ENCODE peak calls at places on chromosomes 5 and 9, in six cellular contexts. One of them, this sample, is unnamed.

GRCh38 chr5:164098979-164099378 is 593.6 kb downstream of the MAT2B start:
- DNase-seq in HFF-Myc: no peak
- DNase-seq in ascending aorta: no peak
- DNase-seq in OCI-LY7: no peak
- DNase-seq in fibroblast of pulmonary artery: peak; percentile 33
- DNase-seq in gastrocnemius medialis: no peak
- DNase-seq in this sample: no peak

GRCh38 chr5:51433052-51433710 is 49.9 kb downstream of the ISL1 start:
- DNase-seq in HFF-Myc: no peak
- DNase-seq in ascending aorta: no peak
- DNase-seq in OCI-LY7: no peak
- DNase-seq in fibroblast of pulmonary artery: peak; percentile 1
- DNase-seq in gastrocnemius medialis: no peak
- DNase-seq in this sample: no peak

GRCh38 chr9:88084816-88085215 is 53.5 kb downstream of the SPATA31C2 start:
- DNase-seq in HFF-Myc: no peak
- DNase-seq in ascending aorta: no peak
- DNase-seq in OCI-LY7: no peak
- DNase-seq in fibroblast of pulmonary artery: peak; percentile 9
- DNase-seq in gastrocnemius medialis: no peak
- DNase-seq in this sample: no peak

GRCh38 chr5:172213126-172213525 is 19.2 kb downstream of the EFCAB9 start:
- DNase-seq in HFF-Myc: no peak
- DNase-seq in ascending aorta: no peak
- DNase-seq in OCI-LY7: no peak
- DNase-seq in fibroblast of pulmonary artery: no peak
- DNase-seq in gastrocnemius medialis: no peak
- DNase-seq in this sample: no peak

GRCh38 chr9:93549636-93550035 is 26.7 kb upstream of the PHF2 start:
- DNase-seq in HFF-Myc: no peak
- DNase-seq in ascending aorta: no peak
- DNase-seq in OCI-LY7: no peak
- DNase-seq in fibroblast of pulmonary artery: no peak
- DNase-seq in gastrocnemius medialis: no peak
- DNase-seq in this sample: no peak

GRCh38 chr5:111262815-111263214 is 38.6 kb downstream of the CAMK4 start:
- DNase-seq in HFF-Myc: no peak
- DNase-seq in ascending aorta: no peak
- DNase-seq in OCI-LY7: no peak
- DNase-seq in fibroblast of pulmonary artery: no peak
- DNase-seq in gastrocnemius medialis: no peak
- DNase-seq in this sample: no peak

GRCh38 chr5:139061274-139061673 is 136.9 kb downstream of the SIL1 start:
- DNase-seq in HFF-Myc: no peak
- DNase-seq in ascending aorta: no peak
- DNase-seq in OCI-LY7: no peak
- DNase-seq in fibroblast of pulmonary artery: peak; percentile 86
- DNase-seq in gastrocnemius medialis: peak; percentile 13
- DNase-seq in this sample: peak; percentile 68

GRCh38 chr5:90308787-90309585 is 100.6 kb downstream of the CETN3 start:
- DNase-seq in HFF-Myc: no peak
- DNase-seq in ascending aorta: no peak
- DNase-seq in OCI-LY7: no peak
- DNase-seq in fibroblast of pulmonary artery: no peak
- DNase-seq in gastrocnemius medialis: no peak
- DNase-seq in this sample: no peak

GRCh38 chr5:78972654-78973428 is 12.3 kb downstream of the ARSB start:
- DNase-seq in HFF-Myc: peak; percentile 74
- DNase-seq in ascending aorta: no peak
- DNase-seq in OCI-LY7: no peak
- DNase-seq in fibroblast of pulmonary artery: peak; percentile 77
- DNase-seq in gastrocnemius medialis: peak; percentile 5
- DNase-seq in this sample: no peak

GRCh38 chr5:137004279-137004678 is 494.8 kb downstream of the SPOCK1 start:
- DNase-seq in HFF-Myc: no peak
- DNase-seq in ascending aorta: no peak
- DNase-seq in OCI-LY7: no peak
- DNase-seq in fibroblast of pulmonary artery: no peak
- DNase-seq in gastrocnemius medialis: no peak
- DNase-seq in this sample: no peak

GRCh38 chr5:21802869-21803490 is 1050.2 kb downstream of the CDH12 start:
- DNase-seq in HFF-Myc: no peak
- DNase-seq in ascending aorta: no peak
- DNase-seq in OCI-LY7: peak; percentile 26
- DNase-seq in fibroblast of pulmonary artery: peak; percentile 64
- DNase-seq in gastrocnemius medialis: no peak
- DNase-seq in this sample: no peak

GRCh38 chr5:53419247-53419646 is 61.2 kb upstream of the FST start:
- DNase-seq in HFF-Myc: peak; percentile 47
- DNase-seq in ascending aorta: no peak
- DNase-seq in OCI-LY7: no peak
- DNase-seq in fibroblast of pulmonary artery: peak; percentile 93
- DNase-seq in gastrocnemius medialis: no peak
- DNase-seq in this sample: no peak

GRCh38 chr5:171774418-171774817 is 11.2 kb upstream of the SMIM23 start:
- DNase-seq in HFF-Myc: no peak
- DNase-seq in ascending aorta: no peak
- DNase-seq in OCI-LY7: no peak
- DNase-seq in fibroblast of pulmonary artery: no peak
- DNase-seq in gastrocnemius medialis: no peak
- DNase-seq in this sample: no peak

GRCh38 chr9:33934188-33934878 is 114.4 kb downstream of the UBAP2 start:
- DNase-seq in HFF-Myc: no peak
- DNase-seq in ascending aorta: no peak
- DNase-seq in OCI-LY7: no peak
- DNase-seq in fibroblast of pulmonary artery: no peak
- DNase-seq in gastrocnemius medialis: no peak
- DNase-seq in this sample: no peak

GRCh38 chr9:129613520-129614175 is 7.3 kb downstream of the C9orf50 start:
- DNase-seq in HFF-Myc: no peak
- DNase-seq in ascending aorta: no peak
- DNase-seq in OCI-LY7: no peak
- DNase-seq in fibroblast of pulmonary artery: no peak
- DNase-seq in gastrocnemius medialis: no peak
- DNase-seq in this sample: no peak

GRCh38 chr9:109469646-109470358 is 28.3 kb downstream of the PTPN3 start:
- DNase-seq in HFF-Myc: peak; percentile 45
- DNase-seq in ascending aorta: no peak
- DNase-seq in OCI-LY7: peak; percentile 67
- DNase-seq in fibroblast of pulmonary artery: peak; percentile 89
- DNase-seq in gastrocnemius medialis: peak; percentile 59
- DNase-seq in this sample: peak; percentile 65

GRCh38 chr5:62948294-62948693 is 369.7 kb downstream of the LRRC70 start:
- DNase-seq in HFF-Myc: no peak
- DNase-seq in ascending aorta: no peak
- DNase-seq in OCI-LY7: no peak
- DNase-seq in fibroblast of pulmonary artery: peak; percentile 11
- DNase-seq in gastrocnemius medialis: no peak
- DNase-seq in this sample: no peak

GRCh38 chr5:68484307-68485068 is 268.9 kb downstream of the PIK3R1 start:
- DNase-seq in HFF-Myc: peak; percentile 56
- DNase-seq in ascending aorta: no peak
- DNase-seq in OCI-LY7: no peak
- DNase-seq in fibroblast of pulmonary artery: peak; percentile 55
- DNase-seq in gastrocnemius medialis: no peak
- DNase-seq in this sample: peak; percentile 18

GRCh38 chr5:115497200-115497599 is 47.4 kb downstream of the FEM1C start:
- DNase-seq in HFF-Myc: no peak
- DNase-seq in ascending aorta: no peak
- DNase-seq in OCI-LY7: no peak
- DNase-seq in fibroblast of pulmonary artery: no peak
- DNase-seq in gastrocnemius medialis: no peak
- DNase-seq in this sample: no peak

GRCh38 chr5:155167736-155168135 is 154.2 kb downstream of the KIF4B start:
- DNase-seq in HFF-Myc: no peak
- DNase-seq in ascending aorta: no peak
- DNase-seq in OCI-LY7: no peak
- DNase-seq in fibroblast of pulmonary artery: no peak
- DNase-seq in gastrocnemius medialis: no peak
- DNase-seq in this sample: no peak

GRCh38 chr5:122164070-122164435 is 34.7 kb downstream of the ZNF474 start:
- DNase-seq in HFF-Myc: no peak
- DNase-seq in ascending aorta: no peak
- DNase-seq in OCI-LY7: no peak
- DNase-seq in fibroblast of pulmonary artery: no peak
- DNase-seq in gastrocnemius medialis: no peak
- DNase-seq in this sample: no peak

GRCh38 chr9:136529516-136530471 is 16.1 kb downstream of the NOTCH1 start:
- DNase-seq in HFF-Myc: no peak
- DNase-seq in ascending aorta: no peak
- DNase-seq in OCI-LY7: no peak
- DNase-seq in fibroblast of pulmonary artery: peak; percentile 14
- DNase-seq in gastrocnemius medialis: no peak
- DNase-seq in this sample: no peak

GRCh38 chr5:172870807-172871431 is 36.9 kb downstream of the ERGIC1 start:
- DNase-seq in HFF-Myc: no peak
- DNase-seq in ascending aorta: no peak
- DNase-seq in OCI-LY7: no peak
- DNase-seq in fibroblast of pulmonary artery: no peak
- DNase-seq in gastrocnemius medialis: no peak
- DNase-seq in this sample: no peak

GRCh38 chr5:74394543-74394923 is 246.0 kb downstream of the ENC1 start:
- DNase-seq in HFF-Myc: no peak
- DNase-seq in ascending aorta: no peak
- DNase-seq in OCI-LY7: peak; percentile 17
- DNase-seq in fibroblast of pulmonary artery: no peak
- DNase-seq in gastrocnemius medialis: no peak
- DNase-seq in this sample: no peak

GRCh38 chr9:27094640-27095039 is 14.4 kb upstream of the TEK start:
- DNase-seq in HFF-Myc: no peak
- DNase-seq in ascending aorta: no peak
- DNase-seq in OCI-LY7: no peak
- DNase-seq in fibroblast of pulmonary artery: peak; percentile 64
- DNase-seq in gastrocnemius medialis: no peak
- DNase-seq in this sample: peak; percentile 84

GRCh38 chr5:10856646-10857332 is 95.8 kb upstream of the DAP start:
- DNase-seq in HFF-Myc: no peak
- DNase-seq in ascending aorta: no peak
- DNase-seq in OCI-LY7: peak; percentile 24
- DNase-seq in fibroblast of pulmonary artery: peak; percentile 37
- DNase-seq in gastrocnemius medialis: no peak
- DNase-seq in this sample: peak; percentile 94

GRCh38 chr5:10858307-10858706 is 97.3 kb upstream of the DAP start:
- DNase-seq in HFF-Myc: no peak
- DNase-seq in ascending aorta: no peak
- DNase-seq in OCI-LY7: no peak
- DNase-seq in fibroblast of pulmonary artery: no peak
- DNase-seq in gastrocnemius medialis: no peak
- DNase-seq in this sample: no peak

GRCh38 chr5:10856071-10856470 is 95.0 kb upstream of the DAP start:
- DNase-seq in HFF-Myc: no peak
- DNase-seq in ascending aorta: no peak
- DNase-seq in OCI-LY7: no peak
- DNase-seq in fibroblast of pulmonary artery: no peak
- DNase-seq in gastrocnemius medialis: no peak
- DNase-seq in this sample: no peak

GRCh38 chr5:10859393-10860195 is 98.6 kb upstream of the DAP start:
- DNase-seq in HFF-Myc: no peak
- DNase-seq in ascending aorta: no peak
- DNase-seq in OCI-LY7: no peak
- DNase-seq in fibroblast of pulmonary artery: no peak
- DNase-seq in gastrocnemius medialis: no peak
- DNase-seq in this sample: no peak

GRCh38 chr5:10857333-10857723 is 96.3 kb upstream of the DAP start:
- DNase-seq in HFF-Myc: no peak
- DNase-seq in ascending aorta: no peak
- DNase-seq in OCI-LY7: no peak
- DNase-seq in fibroblast of pulmonary artery: no peak
- DNase-seq in gastrocnemius medialis: no peak
- DNase-seq in this sample: no peak
- H3K4me3 ChIP-seq in HFF-Myc: no peak overlapping the region
- H3K4me3 ChIP-seq in ascending aorta: no peak overlapping the region
- H3K4me3 ChIP-seq in OCI-LY7: no peak overlapping the region
- H3K4me3 ChIP-seq in fibroblast of pulmonary artery: no peak overlapping the region
- H3K4me3 ChIP-seq in gastrocnemius medialis: no peak overlapping the region
- H3K4me3 ChIP-seq in this sample: no peak overlapping the region

GRCh38 chr9:107906074-107906473 is 416.5 kb upstream of the KLF4 start:
- DNase-seq in HFF-Myc: no peak
- DNase-seq in ascending aorta: no peak
- DNase-seq in OCI-LY7: no peak
- DNase-seq in fibroblast of pulmonary artery: no peak
- DNase-seq in gastrocnemius medialis: no peak
- DNase-seq in this sample: no peak
- H3K4me3 ChIP-seq in HFF-Myc: no peak overlapping the region
- H3K4me3 ChIP-seq in ascending aorta: no peak overlapping the region
- H3K4me3 ChIP-seq in OCI-LY7: no peak overlapping the region
- H3K4me3 ChIP-seq in fibroblast of pulmonary artery: no peak overlapping the region
- H3K4me3 ChIP-seq in gastrocnemius medialis: no peak overlapping the region
- H3K4me3 ChIP-seq in this sample: no peak overlapping the region

GRCh38 chr5:180870669-180871068 is 9.6 kb upstream of the ZFP62 start:
- DNase-seq in HFF-Myc: no peak
- DNase-seq in ascending aorta: no peak
- DNase-seq in OCI-LY7: no peak
- DNase-seq in fibroblast of pulmonary artery: no peak
- DNase-seq in gastrocnemius medialis: no peak
- DNase-seq in this sample: no peak
- H3K4me3 ChIP-seq in HFF-Myc: no peak overlapping the region
- H3K4me3 ChIP-seq in ascending aorta: no peak overlapping the region
- H3K4me3 ChIP-seq in OCI-LY7: no peak overlapping the region
- H3K4me3 ChIP-seq in fibroblast of pulmonary artery: no peak overlapping the region
- H3K4me3 ChIP-seq in gastrocnemius medialis: no peak overlapping the region
- H3K4me3 ChIP-seq in this sample: no peak overlapping the region

GRCh38 chr5:124420952-124421351 is 325.5 kb downstream of the ZNF608 start:
- DNase-seq in HFF-Myc: no peak
- DNase-seq in ascending aorta: no peak
- DNase-seq in OCI-LY7: no peak
- DNase-seq in fibroblast of pulmonary artery: no peak
- DNase-seq in gastrocnemius medialis: no peak
- DNase-seq in this sample: no peak

GRCh38 chr5:124419531-124419930 is 326.9 kb downstream of the ZNF608 start:
- DNase-seq in HFF-Myc: no peak
- DNase-seq in ascending aorta: no peak
- DNase-seq in OCI-LY7: peak; percentile 82
- DNase-seq in fibroblast of pulmonary artery: no peak
- DNase-seq in gastrocnemius medialis: no peak
- DNase-seq in this sample: no peak

GRCh38 chr5:124421584-124421983 is 324.9 kb downstream of the ZNF608 start:
- DNase-seq in HFF-Myc: no peak
- DNase-seq in ascending aorta: no peak
- DNase-seq in OCI-LY7: peak; percentile 64
- DNase-seq in fibroblast of pulmonary artery: no peak
- DNase-seq in gastrocnemius medialis: no peak
- DNase-seq in this sample: no peak

GRCh38 chr5:124414973-124415372 is 331.5 kb downstream of the ZNF608 start:
- DNase-seq in HFF-Myc: no peak
- DNase-seq in ascending aorta: no peak
- DNase-seq in OCI-LY7: no peak
- DNase-seq in fibroblast of pulmonary artery: no peak
- DNase-seq in gastrocnemius medialis: no peak
- DNase-seq in this sample: no peak

DNA sequence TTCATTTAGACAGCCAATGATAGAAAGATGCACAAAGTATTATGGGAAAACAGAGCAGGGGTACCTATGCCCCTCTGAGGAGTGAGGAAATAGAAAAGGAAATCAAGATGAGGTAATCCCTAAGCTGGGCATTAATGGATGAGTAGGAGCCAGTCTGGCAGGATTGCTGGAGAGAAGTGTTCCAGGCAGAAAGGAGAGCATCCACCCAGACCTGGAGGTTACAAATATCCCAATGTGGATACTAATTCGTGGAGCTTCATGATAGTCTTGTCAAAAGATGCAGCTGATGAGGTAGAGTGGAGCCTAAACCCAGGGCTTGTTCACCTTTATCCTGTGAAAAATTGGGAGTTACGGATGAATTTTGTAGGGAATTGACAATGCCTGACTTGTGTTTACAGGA is 328.0 kb downstream of the ZNF608 start:
- DNase-seq in HFF-Myc: no peak
- DNase-seq in ascending aorta: no peak
- DNase-seq in OCI-LY7: no peak
- DNase-seq in fibroblast of pulmonary artery: no peak
- DNase-seq in gastrocnemius medialis: no peak
- DNase-seq in this sample: no peak
- H3K4me3 ChIP-seq in HFF-Myc: no peak overlapping the region
- H3K4me3 ChIP-seq in ascending aorta: no peak overlapping the region
- H3K4me3 ChIP-seq in OCI-LY7: no peak overlapping the region
- H3K4me3 ChIP-seq in fibroblast of pulmonary artery: no peak overlapping the region
- H3K4me3 ChIP-seq in gastrocnemius medialis: no peak overlapping the region
- H3K4me3 ChIP-seq in this sample: no peak overlapping the region